ENCODE peak calls at places on chromosomes 11 and 22, in four cellular contexts. One of them, this sample, is unnamed. For H3K27me3, the result is how much of the 10 kb centered on the place peaks cover.

GRCh38 chr11:34148504-34149165 is 43.2 kb downstream of the NAT10 start:
- DNase-seq in body of pancreas: no peak
- DNase-seq in GM23248: no peak
- DNase-seq in naive thymus-derived CD4-positive, alpha-beta T cell: no peak
- DNase-seq in this sample: no peak

GRCh38 chr11:102256251-102256650 is 61.0 kb upstream of the BIRC3 start:
- DNase-seq in body of pancreas: no peak
- DNase-seq in GM23248: peak
- DNase-seq in naive thymus-derived CD4-positive, alpha-beta T cell: no peak
- DNase-seq in this sample: no peak

GRCh38 chr22:18010263-18010662 is 14.1 kb downstream of the MICAL3 start:
- DNase-seq in body of pancreas: no peak
- DNase-seq in GM23248: no peak
- DNase-seq in naive thymus-derived CD4-positive, alpha-beta T cell: no peak
- DNase-seq in this sample: no peak

GRCh38 chr11:106503901-106504300 is 426.4 kb downstream of the AASDHPPT start:
- DNase-seq in body of pancreas: peak
- DNase-seq in GM23248: no peak
- DNase-seq in naive thymus-derived CD4-positive, alpha-beta T cell: no peak
- DNase-seq in this sample: no peak

GRCh38 chr11:88174627-88175003 is 628 bp downstream of the RAB38 start:
- DNase-seq in body of pancreas: peak
- DNase-seq in GM23248: peak
- DNase-seq in naive thymus-derived CD4-positive, alpha-beta T cell: no peak
- DNase-seq in this sample: peak

GRCh38 chr11:108524422-108524821 is 26.2 kb upstream of the POGLUT3 start:
- DNase-seq in body of pancreas: no peak
- DNase-seq in GM23248: no peak
- DNase-seq in naive thymus-derived CD4-positive, alpha-beta T cell: no peak
- DNase-seq in this sample: no peak

GRCh38 chr11:113082501-113082900 is 121.3 kb downstream of the NCAM1 start:
- DNase-seq in body of pancreas: no peak
- DNase-seq in GM23248: no peak
- DNase-seq in naive thymus-derived CD4-positive, alpha-beta T cell: no peak
- DNase-seq in this sample: peak

GRCh38 chr11:102757823-102758549 is 22.4 kb downstream of the MMP10 start:
- DNase-seq in body of pancreas: no peak
- DNase-seq in GM23248: peak
- DNase-seq in naive thymus-derived CD4-positive, alpha-beta T cell: no peak
- DNase-seq in this sample: no peak

GRCh38 chr11:91804057-91804456 is 420.6 kb upstream of the FAT3 start:
- DNase-seq in body of pancreas: no peak
- DNase-seq in GM23248: no peak
- DNase-seq in naive thymus-derived CD4-positive, alpha-beta T cell: no peak
- DNase-seq in this sample: peak

GRCh38 chr11:14336507-14337503 is 22.2 kb downstream of the RRAS2 start:
- DNase-seq in body of pancreas: no peak
- DNase-seq in GM23248: peak
- DNase-seq in naive thymus-derived CD4-positive, alpha-beta T cell: no peak
- DNase-seq in this sample: no peak

GRCh38 chr22:36352775-36353507 is 34.8 kb downstream of the MYH9 start:
- DNase-seq in body of pancreas: peak
- DNase-seq in GM23248: no peak
- DNase-seq in naive thymus-derived CD4-positive, alpha-beta T cell: peak
- DNase-seq in this sample: no peak

GRCh38 chr22:46576556-46577351 is 39.3 kb upstream of the CELSR1 start:
- DNase-seq in body of pancreas: peak
- DNase-seq in GM23248: peak
- DNase-seq in naive thymus-derived CD4-positive, alpha-beta T cell: peak
- DNase-seq in this sample: peak

GRCh38 chr11:75868990-75869389 is 54.0 kb downstream of the UVRAG start:
- DNase-seq in body of pancreas: no peak
- DNase-seq in GM23248: no peak
- DNase-seq in naive thymus-derived CD4-positive, alpha-beta T cell: no peak
- DNase-seq in this sample: no peak

GRCh38 chr11:37786214-37786755 is 1188.2 kb upstream of the RAG2 start:
- DNase-seq in body of pancreas: no peak
- DNase-seq in GM23248: no peak
- DNase-seq in naive thymus-derived CD4-positive, alpha-beta T cell: no peak
- DNase-seq in this sample: no peak

GRCh38 chr11:3111919-3112690 is 53.0 kb downstream of the OSBPL5 start:
- DNase-seq in body of pancreas: no peak
- DNase-seq in GM23248: no peak
- DNase-seq in naive thymus-derived CD4-positive, alpha-beta T cell: no peak
- DNase-seq in this sample: no peak

GRCh38 chr11:92168936-92169335 is 55.7 kb upstream of the FAT3 start:
- DNase-seq in body of pancreas: no peak
- DNase-seq in GM23248: no peak
- DNase-seq in naive thymus-derived CD4-positive, alpha-beta T cell: no peak
- DNase-seq in this sample: no peak

GRCh38 chr11:10026514-10026913 is 267.5 kb downstream of the SBF2 start:
- DNase-seq in body of pancreas: no peak
- DNase-seq in GM23248: peak
- DNase-seq in naive thymus-derived CD4-positive, alpha-beta T cell: no peak
- DNase-seq in this sample: no peak

GRCh38 chr11:73787643-73788537 is at the start of gene MRPL48:
- DNase-seq in body of pancreas: peak
- DNase-seq in GM23248: peak
- DNase-seq in naive thymus-derived CD4-positive, alpha-beta T cell: peak
- DNase-seq in this sample: peak

GRCh38 chr22:50486561-50487289 is at the start of gene MIOX:
- DNase-seq in body of pancreas: no peak
- DNase-seq in GM23248: peak
- DNase-seq in naive thymus-derived CD4-positive, alpha-beta T cell: no peak
- DNase-seq in this sample: no peak

GRCh38 chr11:121514401-121514981 is 61.7 kb upstream of the SORL1-AS1 start:
- DNase-seq in body of pancreas: no peak
- DNase-seq in GM23248: no peak
- DNase-seq in naive thymus-derived CD4-positive, alpha-beta T cell: no peak
- DNase-seq in this sample: peak

GRCh38 chr11:117279711-117280376 is 11.3 kb upstream of the BACE1-AS start:
- DNase-seq in body of pancreas: no peak
- DNase-seq in GM23248: no peak
- DNase-seq in naive thymus-derived CD4-positive, alpha-beta T cell: no peak
- DNase-seq in this sample: no peak

GRCh38 chr11:115504279-115505158 is at the start of gene CADM1:
- DNase-seq in body of pancreas: peak
- DNase-seq in GM23248: peak
- DNase-seq in naive thymus-derived CD4-positive, alpha-beta T cell: peak
- DNase-seq in this sample: peak

GRCh38 chr11:19920982-19921381 is 208.3 kb downstream of the NAV2 start:
- DNase-seq in body of pancreas: no peak
- DNase-seq in GM23248: peak
- DNase-seq in naive thymus-derived CD4-positive, alpha-beta T cell: no peak
- DNase-seq in this sample: no peak
- H3K27me3 ChIP-seq in body of pancreas: under half
- H3K27me3 ChIP-seq in GM23248: under half
- H3K27me3 ChIP-seq in naive thymus-derived CD4-positive, alpha-beta T cell: under half
- H3K27me3 ChIP-seq in this sample: under half

DNA sequence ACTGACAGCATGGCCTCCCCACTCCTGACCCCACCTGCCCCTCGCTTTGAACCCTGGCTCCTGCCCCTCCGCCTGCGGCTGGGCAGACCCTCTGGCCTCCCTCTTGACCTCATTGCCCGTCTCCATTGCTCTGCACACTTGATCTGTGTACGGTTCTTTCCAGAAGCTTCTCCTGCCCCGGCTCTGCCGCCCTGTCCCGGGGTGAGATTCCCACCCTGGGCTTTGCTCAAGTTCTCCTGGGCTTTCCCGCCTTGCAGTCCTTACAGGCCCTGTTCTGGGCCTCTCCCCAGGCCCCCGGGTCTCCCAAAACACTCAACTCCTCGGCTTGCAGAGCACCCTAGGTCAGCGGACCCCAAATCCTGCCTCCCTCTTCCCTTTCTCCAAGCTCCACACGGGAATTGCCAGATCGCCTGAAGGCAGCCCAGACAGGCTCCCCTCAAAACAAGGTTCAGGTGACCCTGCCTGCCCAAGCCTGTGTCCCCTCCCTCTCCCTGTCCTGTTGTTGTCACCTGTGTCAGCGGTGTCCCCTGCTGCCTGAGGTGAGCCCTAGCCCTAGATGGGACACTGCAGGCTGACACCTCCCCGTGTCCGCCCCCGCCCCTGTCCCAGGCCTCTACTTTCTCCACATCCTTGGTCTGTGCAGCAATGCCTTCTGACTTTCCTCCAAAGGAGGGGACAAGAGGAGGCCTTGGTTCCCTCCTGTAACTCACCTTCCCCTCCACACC is 1.5 kb downstream of the GAL start:
- DNase-seq in body of pancreas: no peak
- DNase-seq in GM23248: no peak
- DNase-seq in naive thymus-derived CD4-positive, alpha-beta T cell: no peak
- DNase-seq in this sample: peak
- H3K27me3 ChIP-seq in body of pancreas: under half
- H3K27me3 ChIP-seq in GM23248: under half
- H3K27me3 ChIP-seq in naive thymus-derived CD4-positive, alpha-beta T cell: under half
- H3K27me3 ChIP-seq in this sample: under half

DNA sequence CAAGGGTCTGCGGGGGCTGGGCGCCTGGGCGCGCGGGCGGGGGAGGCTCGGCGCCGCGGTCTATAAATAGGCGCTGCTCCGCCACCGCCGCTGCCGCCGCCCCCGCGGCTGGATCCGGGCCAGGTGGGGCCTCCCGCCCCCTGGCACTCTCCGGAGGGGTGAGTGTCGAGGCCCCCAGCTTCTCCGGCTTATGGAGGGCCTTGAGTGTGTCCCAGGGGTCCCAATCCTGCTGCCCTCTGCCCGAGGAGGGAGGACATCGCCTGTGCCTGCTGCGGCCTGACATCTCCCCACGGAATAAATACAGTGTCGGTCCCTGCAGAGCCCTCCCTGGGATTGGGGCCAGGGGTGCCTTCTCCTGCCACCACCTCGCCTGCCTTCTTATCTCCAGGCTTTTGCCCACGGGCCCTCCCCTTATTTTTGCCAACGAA is 4.3 kb upstream of the GP1BB start:
- DNase-seq in body of pancreas: no peak
- DNase-seq in GM23248: no peak
- DNase-seq in naive thymus-derived CD4-positive, alpha-beta T cell: no peak
- DNase-seq in this sample: no peak
- H3K27me3 ChIP-seq in body of pancreas: under half
- H3K27me3 ChIP-seq in GM23248: under half
- H3K27me3 ChIP-seq in naive thymus-derived CD4-positive, alpha-beta T cell: under half
- H3K27me3 ChIP-seq in this sample: under half

GRCh38 chr11:72460091-72460647 is 25.8 kb upstream of the CLPB start:
- DNase-seq in body of pancreas: no peak
- DNase-seq in GM23248: no peak
- DNase-seq in naive thymus-derived CD4-positive, alpha-beta T cell: no peak
- DNase-seq in this sample: no peak
- H3K27me3 ChIP-seq in body of pancreas: under half
- H3K27me3 ChIP-seq in GM23248: half or more
- H3K27me3 ChIP-seq in naive thymus-derived CD4-positive, alpha-beta T cell: under half
- H3K27me3 ChIP-seq in this sample: under half

DNA sequence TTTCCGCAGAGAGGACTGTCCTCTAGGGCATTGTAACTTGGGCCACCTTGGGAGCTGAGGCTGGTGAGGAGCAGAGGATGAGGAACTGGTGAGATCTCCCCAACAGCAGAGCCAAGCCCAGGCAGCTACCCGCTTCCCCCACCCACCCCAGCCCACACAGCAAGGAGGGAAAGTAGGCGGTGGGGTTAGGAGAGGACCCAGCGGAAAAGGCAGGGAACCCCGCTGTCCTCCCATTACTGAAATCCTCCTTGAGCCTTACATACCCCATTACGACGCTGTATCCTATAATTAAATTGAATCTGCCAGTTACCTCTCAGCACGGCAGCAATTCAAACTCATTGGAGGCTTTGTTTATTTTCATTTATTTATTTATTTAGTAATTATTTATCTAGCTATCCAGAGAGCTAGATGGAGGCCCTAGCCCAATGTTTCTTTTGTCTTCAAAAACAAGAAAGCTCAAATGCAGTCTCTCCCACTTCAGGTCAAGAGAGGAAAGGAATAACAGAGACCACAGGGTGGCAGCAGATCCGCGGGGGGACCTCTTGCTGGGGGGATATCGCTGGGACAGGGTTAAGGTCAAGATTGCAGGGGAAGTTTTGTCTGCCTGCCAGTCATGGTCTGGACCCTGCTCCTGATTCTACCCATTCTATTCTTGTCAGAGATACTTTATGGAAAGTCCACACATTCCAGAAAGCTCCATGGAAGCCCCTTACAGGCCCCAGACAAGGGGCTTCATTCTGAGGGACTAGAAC is 218.0 kb downstream of the ST3GAL4 start:
- DNase-seq in body of pancreas: no peak
- DNase-seq in GM23248: no peak
- DNase-seq in naive thymus-derived CD4-positive, alpha-beta T cell: no peak
- DNase-seq in this sample: peak
- H3K27me3 ChIP-seq in body of pancreas: under half
- H3K27me3 ChIP-seq in GM23248: under half
- H3K27me3 ChIP-seq in naive thymus-derived CD4-positive, alpha-beta T cell: under half
- H3K27me3 ChIP-seq in this sample: under half

This sample was measured in HAP-1.